ENCODE peak calls at places on chromosomes 6 and 20, in nine cellular contexts. One of them, this sample, is unnamed. For H3K36me3 and H3K4me1, the result is how much of the 10 kb centered on the place peaks cover.

GRCh38 chr6:128635219-128635618 is 114.8 kb upstream of the PTPRK start:
- DNase-seq in colonic mucosa: no peak
- DNase-seq in tibial nerve: no peak
- DNase-seq in IMR-90: no peak
- DNase-seq in spleen: no peak
- DNase-seq in tibial artery: no peak
- DNase-seq in testis: no peak
- DNase-seq in uterus: no peak
- DNase-seq in CD8-positive, alpha-beta T cell: no peak
- DNase-seq in this sample: no peak

GRCh38 chr20:40797425-40797824 is 108.4 kb upstream of the MAFB start:
- DNase-seq in colonic mucosa: no peak
- DNase-seq in tibial nerve: peak
- DNase-seq in IMR-90: peak
- DNase-seq in spleen: no peak
- DNase-seq in tibial artery: no peak
- DNase-seq in testis: no peak
- DNase-seq in uterus: no peak
- DNase-seq in CD8-positive, alpha-beta T cell: no peak
- DNase-seq in this sample: no peak

GRCh38 chr6:52328721-52329120 is 33.2 kb upstream of the PAQR8 start:
- DNase-seq in colonic mucosa: no peak
- DNase-seq in tibial nerve: no peak
- DNase-seq in IMR-90: no peak
- DNase-seq in spleen: no peak
- DNase-seq in tibial artery: no peak
- DNase-seq in testis: no peak
- DNase-seq in uterus: no peak
- DNase-seq in CD8-positive, alpha-beta T cell: no peak
- DNase-seq in this sample: no peak

GRCh38 chr20:43681991-43682410 is 15.1 kb downstream of the MYBL2 start:
- DNase-seq in colonic mucosa: no peak
- DNase-seq in tibial nerve: no peak
- DNase-seq in IMR-90: no peak
- DNase-seq in spleen: peak
- DNase-seq in tibial artery: no peak
- DNase-seq in testis: no peak
- DNase-seq in uterus: no peak
- DNase-seq in CD8-positive, alpha-beta T cell: no peak
- DNase-seq in this sample: no peak

GRCh38 chr6:43737272-43738081 is 32.5 kb upstream of the VEGFA start:
- DNase-seq in colonic mucosa: no peak
- DNase-seq in tibial nerve: no peak
- DNase-seq in IMR-90: peak
- DNase-seq in spleen: peak
- DNase-seq in tibial artery: no peak
- DNase-seq in testis: no peak
- DNase-seq in uterus: peak
- DNase-seq in CD8-positive, alpha-beta T cell: no peak
- DNase-seq in this sample: no peak

GRCh38 chr20:17648782-17649730 is 33.0 kb downstream of the RRBP1 start:
- DNase-seq in colonic mucosa: peak
- DNase-seq in tibial nerve: no peak
- DNase-seq in IMR-90: no peak
- DNase-seq in spleen: peak
- DNase-seq in tibial artery: peak
- DNase-seq in testis: no peak
- DNase-seq in uterus: peak
- DNase-seq in CD8-positive, alpha-beta T cell: peak
- DNase-seq in this sample: peak

GRCh38 chr6:168983925-168984324 is 269.7 kb downstream of the THBS2 start:
- DNase-seq in colonic mucosa: no peak
- DNase-seq in tibial nerve: no peak
- DNase-seq in IMR-90: no peak
- DNase-seq in spleen: no peak
- DNase-seq in tibial artery: no peak
- DNase-seq in testis: no peak
- DNase-seq in uterus: no peak
- DNase-seq in CD8-positive, alpha-beta T cell: no peak
- DNase-seq in this sample: no peak

GRCh38 chr6:134340574-134340973 is 22.7 kb upstream of the SGK1 start:
- DNase-seq in colonic mucosa: no peak
- DNase-seq in tibial nerve: no peak
- DNase-seq in IMR-90: no peak
- DNase-seq in spleen: no peak
- DNase-seq in tibial artery: no peak
- DNase-seq in testis: no peak
- DNase-seq in uterus: no peak
- DNase-seq in CD8-positive, alpha-beta T cell: no peak
- DNase-seq in this sample: no peak

GRCh38 chr6:14665827-14666724 is 548.5 kb downstream of the CD83 start:
- DNase-seq in colonic mucosa: no peak
- DNase-seq in tibial nerve: peak
- DNase-seq in IMR-90: peak
- DNase-seq in spleen: no peak
- DNase-seq in tibial artery: peak
- DNase-seq in testis: peak
- DNase-seq in uterus: no peak
- DNase-seq in CD8-positive, alpha-beta T cell: no peak
- DNase-seq in this sample: no peak

GRCh38 chr6:47161176-47161687 is 119.1 kb upstream of the ADGRF1 start:
- DNase-seq in colonic mucosa: peak
- DNase-seq in tibial nerve: no peak
- DNase-seq in IMR-90: peak
- DNase-seq in spleen: no peak
- DNase-seq in tibial artery: no peak
- DNase-seq in testis: no peak
- DNase-seq in uterus: no peak
- DNase-seq in CD8-positive, alpha-beta T cell: no peak
- DNase-seq in this sample: no peak

GRCh38 chr6:63637865-63638445 is 2.4 kb downstream of the PHF3 start:
- DNase-seq in colonic mucosa: no peak
- DNase-seq in tibial nerve: no peak
- DNase-seq in IMR-90: no peak
- DNase-seq in spleen: no peak
- DNase-seq in tibial artery: no peak
- DNase-seq in testis: no peak
- DNase-seq in uterus: no peak
- DNase-seq in CD8-positive, alpha-beta T cell: no peak
- DNase-seq in this sample: no peak

GRCh38 chr6:90230547-90231240 is 65.9 kb downstream of the BACH2 start:
- DNase-seq in colonic mucosa: no peak
- DNase-seq in tibial nerve: no peak
- DNase-seq in IMR-90: no peak
- DNase-seq in spleen: no peak
- DNase-seq in tibial artery: no peak
- DNase-seq in testis: no peak
- DNase-seq in uterus: no peak
- DNase-seq in CD8-positive, alpha-beta T cell: no peak
- DNase-seq in this sample: no peak

GRCh38 chr6:90237350-90237990 is 59.2 kb downstream of the BACH2 start:
- DNase-seq in colonic mucosa: no peak
- DNase-seq in tibial nerve: no peak
- DNase-seq in IMR-90: no peak
- DNase-seq in spleen: no peak
- DNase-seq in tibial artery: no peak
- DNase-seq in testis: no peak
- DNase-seq in uterus: no peak
- DNase-seq in CD8-positive, alpha-beta T cell: no peak
- DNase-seq in this sample: no peak

GRCh38 chr6:90231308-90231707 is 65.3 kb downstream of the BACH2 start:
- DNase-seq in colonic mucosa: no peak
- DNase-seq in tibial nerve: no peak
- DNase-seq in IMR-90: no peak
- DNase-seq in spleen: no peak
- DNase-seq in tibial artery: no peak
- DNase-seq in testis: no peak
- DNase-seq in uterus: no peak
- DNase-seq in CD8-positive, alpha-beta T cell: no peak
- DNase-seq in this sample: no peak

GRCh38 chr6:90231798-90232197 is 64.8 kb downstream of the BACH2 start:
- DNase-seq in colonic mucosa: no peak
- DNase-seq in tibial nerve: no peak
- DNase-seq in IMR-90: no peak
- DNase-seq in spleen: no peak
- DNase-seq in tibial artery: no peak
- DNase-seq in testis: no peak
- DNase-seq in uterus: no peak
- DNase-seq in CD8-positive, alpha-beta T cell: no peak
- DNase-seq in this sample: no peak

GRCh38 chr6:90233994-90234393 is 62.6 kb downstream of the BACH2 start:
- DNase-seq in colonic mucosa: no peak
- DNase-seq in tibial nerve: no peak
- DNase-seq in IMR-90: no peak
- DNase-seq in spleen: no peak
- DNase-seq in tibial artery: no peak
- DNase-seq in testis: no peak
- DNase-seq in uterus: no peak
- DNase-seq in CD8-positive, alpha-beta T cell: peak
- DNase-seq in this sample: peak
- H3K36me3 ChIP-seq in colonic mucosa: under half
- H3K36me3 ChIP-seq in tibial nerve: under half
- H3K36me3 ChIP-seq in IMR-90: under half
- H3K36me3 ChIP-seq in spleen: under half
- H3K36me3 ChIP-seq in tibial artery: under half
- H3K36me3 ChIP-seq in testis: under half
- H3K36me3 ChIP-seq in uterus: under half
- H3K36me3 ChIP-seq in CD8-positive, alpha-beta T cell: under half
- H3K36me3 ChIP-seq in this sample: under half

DNA sequence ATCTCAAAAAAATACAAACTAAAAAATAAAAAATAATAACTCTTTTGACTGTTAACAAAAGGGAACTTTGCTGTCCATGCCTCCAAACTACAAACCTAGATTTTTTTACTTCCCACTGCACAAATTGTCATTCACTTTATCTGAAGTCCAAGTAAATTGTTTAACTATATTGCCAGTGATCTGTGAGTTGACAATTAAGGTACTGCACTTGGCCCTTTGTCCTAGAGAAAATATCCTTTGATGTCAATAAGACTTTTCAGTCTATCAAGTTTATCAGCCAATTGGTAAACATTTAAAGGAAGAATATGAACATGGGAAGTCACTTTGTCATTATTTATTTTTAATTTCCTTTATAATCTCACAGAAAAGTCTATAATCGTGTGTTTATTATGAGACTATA is 19.3 kb upstream of the EPB41L2 start:
- DNase-seq in colonic mucosa: no peak
- DNase-seq in tibial nerve: no peak
- DNase-seq in IMR-90: no peak
- DNase-seq in spleen: no peak
- DNase-seq in tibial artery: no peak
- DNase-seq in testis: no peak
- DNase-seq in uterus: no peak
- DNase-seq in CD8-positive, alpha-beta T cell: no peak
- DNase-seq in this sample: no peak
- H3K4me1 ChIP-seq in colonic mucosa: under half
- H3K4me1 ChIP-seq in tibial nerve: under half
- H3K4me1 ChIP-seq in IMR-90: under half
- H3K4me1 ChIP-seq in spleen: under half
- H3K4me1 ChIP-seq in tibial artery: under half
- H3K4me1 ChIP-seq in testis: under half
- H3K4me1 ChIP-seq in uterus: under half
- H3K4me1 ChIP-seq in CD8-positive, alpha-beta T cell: under half
- H3K4me1 ChIP-seq in this sample: under half

GRCh38 chr20:9319687-9320384 is 194.6 kb upstream of the LAMP5 start:
- DNase-seq in colonic mucosa: no peak
- DNase-seq in tibial nerve: no peak
- DNase-seq in IMR-90: no peak
- DNase-seq in spleen: no peak
- DNase-seq in tibial artery: no peak
- DNase-seq in testis: no peak
- DNase-seq in uterus: no peak
- DNase-seq in CD8-positive, alpha-beta T cell: no peak
- DNase-seq in this sample: no peak
- H3K4me3 ChIP-seq in colonic mucosa: no peak
- H3K4me3 ChIP-seq in tibial nerve: no peak
- H3K4me3 ChIP-seq in IMR-90: no peak
- H3K4me3 ChIP-seq in spleen: no peak
- H3K4me3 ChIP-seq in tibial artery: no peak
- H3K4me3 ChIP-seq in testis: no peak
- H3K4me3 ChIP-seq in uterus: no peak
- H3K4me3 ChIP-seq in CD8-positive, alpha-beta T cell: no peak
- H3K4me3 ChIP-seq in this sample: no peak

GRCh38 chr20:32780278-32780677 is 18.1 kb downstream of the DNMT3B start:
- DNase-seq in colonic mucosa: no peak
- DNase-seq in tibial nerve: no peak
- DNase-seq in IMR-90: no peak
- DNase-seq in spleen: no peak
- DNase-seq in tibial artery: no peak
- DNase-seq in testis: no peak
- DNase-seq in uterus: no peak
- DNase-seq in CD8-positive, alpha-beta T cell: no peak
- DNase-seq in this sample: no peak

GRCh38 chr20:32779500-32780215 is 17.5 kb downstream of the DNMT3B start:
- DNase-seq in colonic mucosa: no peak
- DNase-seq in tibial nerve: no peak
- DNase-seq in IMR-90: no peak
- DNase-seq in spleen: no peak
- DNase-seq in tibial artery: no peak
- DNase-seq in testis: no peak
- DNase-seq in uterus: no peak
- DNase-seq in CD8-positive, alpha-beta T cell: no peak
- DNase-seq in this sample: no peak

GRCh38 chr20:32784369-32785080 is 22.3 kb downstream of the DNMT3B start:
- DNase-seq in colonic mucosa: no peak
- DNase-seq in tibial nerve: no peak
- DNase-seq in IMR-90: no peak
- DNase-seq in spleen: no peak
- DNase-seq in tibial artery: no peak
- DNase-seq in testis: no peak
- DNase-seq in uterus: no peak
- DNase-seq in CD8-positive, alpha-beta T cell: no peak
- DNase-seq in this sample: no peak

GRCh38 chr20:32777177-32777956 is 15.2 kb downstream of the DNMT3B start:
- DNase-seq in colonic mucosa: no peak
- DNase-seq in tibial nerve: no peak
- DNase-seq in IMR-90: no peak
- DNase-seq in spleen: no peak
- DNase-seq in tibial artery: no peak
- DNase-seq in testis: no peak
- DNase-seq in uterus: no peak
- DNase-seq in CD8-positive, alpha-beta T cell: no peak
- DNase-seq in this sample: no peak

DNA sequence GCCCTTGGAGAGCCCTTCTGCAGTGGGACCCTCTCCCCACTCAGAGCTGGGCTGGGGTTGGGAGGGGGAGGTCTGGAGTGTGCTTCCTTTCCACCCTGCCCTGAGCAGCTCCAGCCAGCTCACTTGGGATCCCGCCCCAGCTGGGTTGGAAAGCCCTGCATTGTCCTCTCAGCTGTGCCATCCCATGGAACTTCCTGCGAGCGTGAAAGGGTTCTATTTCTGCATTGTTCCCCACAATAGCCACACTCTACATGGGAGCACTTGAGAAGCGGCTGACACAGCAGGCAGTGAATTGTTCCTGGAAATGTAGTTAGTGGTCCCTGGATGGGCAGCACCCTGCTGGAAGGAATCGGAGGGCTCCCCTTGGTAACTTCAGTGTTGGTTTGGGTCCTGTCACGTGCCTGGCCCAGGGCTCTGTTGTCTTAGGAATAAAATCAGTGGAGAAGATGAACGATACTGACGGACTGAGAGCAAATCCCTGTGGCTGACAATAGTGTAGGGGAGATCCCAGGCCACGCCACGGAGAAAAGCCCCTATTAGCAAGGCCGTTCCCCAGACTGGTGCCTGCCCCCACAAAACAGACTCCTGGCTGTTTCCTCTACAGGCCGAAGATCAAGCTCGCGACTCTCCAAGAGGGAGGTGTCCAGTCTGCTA is 18.7 kb downstream of the DNMT3B start:
- DNase-seq in colonic mucosa: no peak
- DNase-seq in tibial nerve: no peak
- DNase-seq in IMR-90: no peak
- DNase-seq in spleen: no peak
- DNase-seq in tibial artery: no peak
- DNase-seq in testis: no peak
- DNase-seq in uterus: no peak
- DNase-seq in CD8-positive, alpha-beta T cell: no peak
- DNase-seq in this sample: no peak
- H3K36me3 ChIP-seq in colonic mucosa: under half
- H3K36me3 ChIP-seq in tibial nerve: under half
- H3K36me3 ChIP-seq in IMR-90: under half
- H3K36me3 ChIP-seq in spleen: under half
- H3K36me3 ChIP-seq in tibial artery: under half
- H3K36me3 ChIP-seq in testis: under half
- H3K36me3 ChIP-seq in uterus: under half
- H3K36me3 ChIP-seq in CD8-positive, alpha-beta T cell: under half
- H3K36me3 ChIP-seq in this sample: under half